ENCODE peak calls at places on chromosomes 2 and 18, in six cellular contexts. M is hepatocyte, J is stomach, F is Peyer's patch, B is heart right ventricle, D is sigmoid colon. Q is an unnamed sample.

GRCh38 chr2:160418853-160419252 is 74.8 kb downstream of the RBMS1 start:
- DNase-seq in F (no peak), B (no peak), J (no peak), D (no peak), M (no peak), Q (no peak)

GRCh38 chr2:84830095-84830494 is 50.8 kb downstream of the TRABD2A start:
- DNase-seq in M (no peak), B (peak; percentile 28), D (peak; percentile 73), F (peak; percentile 60), J (peak; percentile 28), Q (no peak)

GRCh38 chr18:53795061-53795460 is 429.4 kb downstream of the MBD2 start:
- DNase-seq in J (no peak), F (no peak), B (no peak), M (no peak), D (no peak), Q (no peak)

GRCh38 chr2:84516234-84516986 is at the start of gene DNAH6:
- DNase-seq in B (peak; percentile 94), J (peak; percentile 93), D (peak; percentile 97), M (peak; percentile 95), F (peak; percentile 94), Q (peak; percentile 93)

GRCh38 chr18:35510071-35511010 is 12.6 kb upstream of the INO80C start:
- DNase-seq in B (no peak), J (no peak), M (no peak), D (no peak), F (no peak), Q (no peak)

GRCh38 chr2:238305092-238305862 is 15.0 kb upstream of the TRAF3IP1 start:
- DNase-seq in B (no peak), M (no peak), D (peak; percentile 37), J (no peak), F (no peak), Q (no peak)

GRCh38 chr18:31424383-31424988 is 23.1 kb upstream of the DSG3 start:
- DNase-seq in M (peak; percentile 69), F (peak; percentile 72), J (peak; percentile 39), D (no peak), B (no peak), Q (no peak)

GRCh38 chr2:205527801-205528200 is 154.5 kb upstream of the NRP2 start:
- DNase-seq in B (no peak), J (no peak), D (no peak), F (no peak), M (no peak), Q (no peak)

GRCh38 chr2:96759548-96759947 is 1.2 kb upstream of the CNNM4 start:
- DNase-seq in D (no peak), F (no peak), J (no peak), B (no peak), M (no peak), Q (no peak)

GRCh38 chr2:96760986-96761832 is 507 bp downstream of the CNNM4 start:
- DNase-seq in M (peak; percentile 37), F (peak; percentile 68), B (no peak), D (peak; percentile 80), J (peak; percentile 43), Q (no peak)

GRCh38 chr2:96758987-96759386 is 1.7 kb upstream of the CNNM4 start:
- DNase-seq in D (no peak), J (no peak), B (no peak), F (no peak), M (no peak), Q (no peak)

GRCh38 chr2:96762529-96763253 is 2.0 kb downstream of the CNNM4 start:
- DNase-seq in F (no peak), M (no peak), J (no peak), D (no peak), B (no peak), Q (no peak)

GRCh38 chr2:96760036-96760985 is at the start of gene CNNM4:
- DNase-seq in M (peak; percentile 98), D (peak; percentile 97), J (peak; percentile 97), F (peak; percentile 98), B (peak; percentile 92), Q (peak; percentile 93)
- H3K27ac ChIP-seq in M (peak within 1 kb of the TSS; percentile 75), D (peak within 1 kb of the TSS; percentile 87), J (peak within 1 kb of the TSS; percentile 80), F (peak within 1 kb of the TSS; percentile 97), B (peak within 1 kb of the TSS; percentile 61), Q (peak within 1 kb of the TSS; percentile 92)

GRCh38 chr2:15894459-15895144 is 45.7 kb upstream of the MYCN start:
- DNase-seq in B (no peak), F (no peak), J (no peak), D (no peak), M (no peak), Q (no peak)

GRCh38 chr2:15893689-15894325 is 46.5 kb upstream of the MYCN start:
- DNase-seq in M (no peak), F (no peak), J (no peak), B (no peak), D (no peak), Q (no peak)

GRCh38 chr2:15890936-15891905 is 49.1 kb upstream of the MYCN start:
- DNase-seq in M (peak; percentile 63), F (no peak), J (no peak), D (no peak), B (no peak), Q (no peak)

GRCh38 chr2:15892575-15892974 is 47.8 kb upstream of the MYCN start:
- DNase-seq in M (no peak), B (no peak), F (no peak), J (no peak), D (no peak), Q (no peak)

GRCh38 chr2:15893085-15893484 is 47.3 kb upstream of the MYCN start:
- DNase-seq in M (no peak), F (no peak), D (no peak), J (no peak), B (no peak), Q (no peak)
- H3K4me3 ChIP-seq in M (no peak overlapping the region), F (no peak overlapping the region), D (no peak overlapping the region), J (no peak overlapping the region), B (no peak overlapping the region), Q (no peak overlapping the region)

GRCh38 chr18:65202091-65202490 is 548.7 kb upstream of the CDH7 start:
- DNase-seq in J (no peak), F (no peak), B (no peak), M (no peak), D (no peak), Q (no peak)

GRCh38 chr18:65206551-65207260 is 544.1 kb upstream of the CDH7 start:
- DNase-seq in D (no peak), B (no peak), F (no peak), M (peak; percentile 6), J (no peak), Q (no peak)
- TF ChIP-seq CTCF in D (no peak), B (no peak), F (no peak), M (peak; percentile 29), J (no peak), Q (no peak)

GRCh38 chr2:156340377-156340776 is 7.9 kb upstream of the NR4A2 start:
- DNase-seq in B (no peak), J (no peak), M (no peak), F (no peak), D (no peak), Q (no peak)
- H3K27ac ChIP-seq in B (peak overlapping the region; percentile 100), J (peak overlapping the region; percentile 100), M (no peak overlapping the region), F (peak overlapping the region; percentile 100), D (peak overlapping the region; percentile 100), Q (peak overlapping the region; percentile 99)

DNA sequence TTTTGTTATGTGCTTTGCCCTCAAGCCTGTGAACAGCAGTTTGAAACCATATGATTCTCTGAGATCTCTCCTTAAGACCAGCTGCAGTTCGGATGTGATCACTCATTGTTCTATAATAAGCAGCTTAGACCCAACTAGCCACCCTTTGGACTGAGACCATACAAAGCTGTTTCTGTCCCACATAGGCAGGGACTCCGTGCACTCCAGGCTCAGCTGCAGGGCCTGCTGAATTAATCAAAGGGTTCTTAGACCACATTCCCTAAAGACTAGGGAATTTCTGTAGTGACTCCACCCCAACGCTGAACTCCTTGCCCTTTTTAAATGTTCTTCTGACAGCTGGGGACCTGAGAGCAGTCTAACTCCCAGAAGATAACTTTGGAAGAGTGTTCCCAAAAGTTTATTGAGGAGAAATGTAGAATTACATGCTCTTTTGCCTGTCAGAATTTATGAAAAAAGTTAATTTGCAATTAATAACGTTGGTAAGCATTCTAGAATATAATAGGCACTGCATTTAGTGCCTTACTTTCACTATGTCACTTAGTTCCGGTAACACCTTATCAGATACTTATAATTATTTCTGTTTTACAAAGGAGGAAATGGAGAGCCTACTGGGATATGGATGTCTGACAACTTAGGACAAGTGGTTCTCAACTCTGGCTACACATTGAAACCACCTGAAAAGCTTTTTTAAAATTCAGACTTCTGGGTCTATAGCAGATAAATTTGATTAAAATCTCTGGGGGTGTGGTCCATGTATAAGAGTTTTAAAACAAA is 42.3 kb downstream of the GULP1 start:
- DNase-seq in B (peak; percentile 40), M (no peak), F (no peak), J (peak; percentile 26), D (no peak), Q (no peak)
- H3K4me3 ChIP-seq in B (peak overlapping the region; percentile 17), M (no peak overlapping the region), F (no peak overlapping the region), J (peak overlapping the region; percentile 9), D (no peak overlapping the region), Q (no peak overlapping the region)

GRCh38 chr2:152089238-152089637 is 9.6 kb downstream of the CACNB4 start:
- DNase-seq in F (no peak), B (no peak), M (no peak), J (no peak), D (no peak), Q (no peak)
- TF ChIP-seq CTCF in F (no peak), B (no peak), M (no peak), J (no peak), D (no peak), Q (no peak)

DNA sequence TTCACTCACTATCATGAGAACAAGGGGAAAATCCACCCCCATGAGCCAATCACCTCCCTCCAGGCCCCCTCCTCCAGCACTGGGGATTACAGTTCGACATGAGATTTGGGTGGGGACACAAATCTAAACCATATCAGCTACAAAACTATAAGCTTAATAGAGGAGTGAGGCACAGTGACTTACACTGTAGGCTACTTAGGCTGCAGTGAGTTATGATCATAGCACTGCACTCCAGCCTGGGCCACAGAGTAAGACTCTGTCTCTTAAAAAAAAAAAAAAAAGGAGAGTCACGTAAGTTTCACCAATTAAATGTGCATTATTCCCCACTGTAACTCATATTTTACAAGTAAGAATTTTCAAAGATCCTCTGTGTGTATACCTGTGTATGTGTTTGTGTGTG is 26.2 kb upstream of the COLEC12 start:
- DNase-seq in M (no peak), D (no peak), B (no peak), J (no peak), F (no peak), Q (no peak)
- H3K27ac ChIP-seq in M (no peak overlapping the region), D (no peak overlapping the region), B (no peak overlapping the region), J (no peak overlapping the region), F (no peak overlapping the region), Q (no peak overlapping the region)

Q was measured in dorsolateral prefrontal cortex.